ENCODE peak calls at places on chromosomes 7 and 10, in six cellular contexts. Z is HCT116, L is PC-3, J is hepatocyte, W is neural progenitor cell, X is GM23248. G is an unnamed sample.

GRCh38 chr7:152411389-152411788 is 24.4 kb downstream of the KMT2C start:
- DNase-seq in Z (no peak), L (no peak), J (peak; percentile 28), W (peak; percentile 66), X (no peak), G (no peak)

GRCh38 chr7:29177963-29178612 is 16.5 kb upstream of the CHN2 start:
- DNase-seq in Z (no peak), L (peak; percentile 26), J (peak; percentile 16), W (no peak), X (no peak), G (no peak)

GRCh38 chr7:51351661-51352060 is 35.1 kb upstream of the COBL start:
- DNase-seq in Z (no peak), L (no peak), J (no peak), W (no peak), X (peak; percentile 53), G (no peak)

GRCh38 chr10:13365168-13365687 is 17.1 kb upstream of the SEPHS1 start:
- DNase-seq in Z (no peak), L (no peak), J (no peak), W (no peak), X (no peak), G (no peak)

GRCh38 chr10:80598951-80599350 is 61.2 kb downstream of the SH2D4B start:
- DNase-seq in Z (no peak), L (no peak), J (no peak), W (no peak), X (no peak), G (no peak)

GRCh38 chr10:43214071-43214955 is 52.6 kb downstream of the RASGEF1A start:
- DNase-seq in Z (no peak), L (peak; percentile 45), J (no peak), W (no peak), X (peak; percentile 69), G (no peak)

GRCh38 chr7:106038916-106039315 is 73.2 kb downstream of the SYPL1 start:
- DNase-seq in Z (no peak), L (no peak), J (no peak), W (no peak), X (no peak), G (no peak)

GRCh38 chr10:129078746-129079480 is 388.1 kb upstream of the MGMT start:
- DNase-seq in Z (no peak), L (no peak), J (no peak), W (no peak), X (no peak), G (no peak)

GRCh38 chr10:101829561-101830315 is 11.5 kb upstream of the OGA start:
- DNase-seq in Z (no peak), L (no peak), J (peak; percentile 79), W (peak; percentile 92), X (peak; percentile 46), G (peak; percentile 90)

GRCh38 chr10:6068422-6068821 is 6.3 kb upstream of the IL2RA start:
- DNase-seq in Z (no peak), L (no peak), J (no peak), W (no peak), X (no peak), G (peak; percentile 90)

GRCh38 chr7:41916450-41916927 is 213.6 kb upstream of the INHBA start:
- DNase-seq in Z (no peak), L (peak; percentile 92), J (peak; percentile 65), W (no peak), X (peak; percentile 98), G (no peak)

GRCh38 chr10:71484352-71484751 is 87.6 kb downstream of the CDH23 start:
- DNase-seq in Z (no peak), L (no peak), J (no peak), W (peak; percentile 21), X (no peak), G (no peak)

GRCh38 chr10:104780946-104781345 is 139.9 kb downstream of the SORCS3 start:
- DNase-seq in Z (no peak), L (no peak), J (no peak), W (no peak), X (no peak), G (no peak)

GRCh38 chr7:33485746-33486491 is 356.6 kb downstream of the BBS9 start:
- DNase-seq in Z (no peak), L (no peak), J (no peak), W (no peak), X (peak; percentile 71), G (no peak)

GRCh38 chr10:131253931-131254865 is 57.3 kb downstream of the TCERG1L start:
- DNase-seq in Z (no peak), L (no peak), J (no peak), W (no peak), X (no peak), G (no peak)

GRCh38 chr10:35270100-35270499 is 66.2 kb upstream of the CCNY start:
- DNase-seq in Z (no peak), L (peak; percentile 55), J (no peak), W (no peak), X (peak; percentile 25), G (no peak)

GRCh38 chr7:29281782-29282541 is 87.4 kb downstream of the CHN2 start:
- DNase-seq in Z (no peak), L (no peak), J (peak; percentile 86), W (no peak), X (no peak), G (no peak)

GRCh38 chr7:34066968-34067367 is 161.6 kb downstream of the BMPER start:
- DNase-seq in Z (no peak), L (peak; percentile 19), J (no peak), W (no peak), X (no peak), G (no peak)

GRCh38 chr10:3680186-3680585 is 104.8 kb downstream of the KLF6 start:
- DNase-seq in Z (no peak), L (no peak), J (no peak), W (no peak), X (no peak), G (no peak)

GRCh38 chr10:92790449-92790848 is 57.9 kb upstream of the EXOC6 start:
- DNase-seq in Z (no peak), L (no peak), J (no peak), W (no peak), X (no peak), G (peak; percentile 23)

GRCh38 chr7:128904381-128905197 is 5.9 kb downstream of the KCP start:
- DNase-seq in Z (peak; percentile 52), L (peak; percentile 68), J (peak; percentile 68), W (peak; percentile 71), X (peak; percentile 76), G (peak; percentile 85)

GRCh38 chr10:619710-620109 is 69.8 kb downstream of the DIP2C start:
- DNase-seq in Z (no peak), L (no peak), J (no peak), W (no peak), X (no peak), G (peak; percentile 30)

GRCh38 chr7:6656413-6656812 is 19.3 kb downstream of the ZNF316 start:
- DNase-seq in Z (no peak), L (no peak), J (no peak), W (no peak), X (no peak), G (no peak)

GRCh38 chr10:61733358-61733940 is 70.7 kb downstream of the CABCOCO1 start:
- DNase-seq in Z (peak; percentile 47), L (peak; percentile 96), J (peak; percentile 71), W (peak; percentile 61), X (peak; percentile 71), G (peak; percentile 56)

GRCh38 chr10:28906440-28906839 is 229.1 kb downstream of the BAMBI start:
- DNase-seq in Z (no peak), L (peak; percentile 26), J (no peak), W (no peak), X (no peak), G (no peak)

GRCh38 chr10:131178956-131179355 is 132.6 kb downstream of the TCERG1L start:
- DNase-seq in Z (no peak), L (no peak), J (no peak), W (no peak), X (no peak), G (no peak)

GRCh38 chr7:128911441-128912031 is 1.0 kb upstream of the KCP start:
- DNase-seq in Z (no peak), L (no peak), J (peak; percentile 60), W (peak; percentile 60), X (no peak), G (no peak)

GRCh38 chr7:72335561-72336381 is 76.4 kb downstream of the CALN1 start:
- DNase-seq in Z (no peak), L (no peak), J (no peak), W (peak; percentile 68), X (no peak), G (no peak)

GRCh38 chr7:72336887-72337821 is 75.0 kb downstream of the CALN1 start:
- DNase-seq in Z (no peak), L (no peak), J (no peak), W (peak; percentile 67), X (no peak), G (no peak)

GRCh38 chr7:72334733-72335132 is 77.4 kb downstream of the CALN1 start:
- DNase-seq in Z (no peak), L (no peak), J (no peak), W (no peak), X (no peak), G (no peak)

GRCh38 chr7:72337822-72338167 is 74.3 kb downstream of the CALN1 start:
- DNase-seq in Z (no peak), L (no peak), J (no peak), W (no peak), X (no peak), G (no peak)

DNA sequence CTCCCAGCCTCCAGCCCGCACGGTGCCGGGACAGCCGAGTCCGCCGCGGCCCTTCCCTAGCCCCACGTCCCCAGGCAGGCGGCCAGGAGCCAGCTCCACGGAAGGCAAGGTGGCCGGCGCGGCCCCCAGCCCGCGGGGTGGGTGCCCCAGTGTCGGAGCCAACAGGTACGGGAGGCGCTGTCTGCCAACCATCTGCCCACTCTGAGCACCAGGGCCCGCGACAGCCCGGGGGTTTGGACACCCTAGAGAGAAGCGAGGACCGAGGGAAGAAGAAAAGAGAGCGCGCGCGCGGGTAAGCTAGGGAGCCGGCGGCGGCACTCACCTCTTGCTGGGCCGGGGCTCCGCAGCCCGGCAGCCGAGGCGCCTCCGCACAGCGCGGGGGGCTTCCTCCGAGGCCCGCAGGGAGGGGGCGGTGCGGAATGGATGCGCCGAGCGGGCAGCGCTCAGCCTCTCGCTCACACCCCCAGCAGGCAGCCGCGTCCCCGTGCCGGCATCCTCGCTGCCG is 75.7 kb downstream of the CALN1 start:
- DNase-seq in Z (no peak), L (no peak), J (peak; percentile 11), W (peak; percentile 77), X (no peak), G (no peak)
- H3K9me3 ChIP-seq in Z (no peaks in the 10 kb centered on the region), L (no peaks in the 10 kb centered on the region), J (no peaks in the 10 kb centered on the region), W (no peaks in the 10 kb centered on the region), X (no peaks in the 10 kb centered on the region), G (no peaks in the 10 kb centered on the region)

GRCh38 chr10:74190494-74190893 is 39.5 kb downstream of the ADK start:
- DNase-seq in Z (no peak), L (peak; percentile 81), J (no peak), W (no peak), X (peak; percentile 39), G (no peak)
- H3K27ac ChIP-seq in Z (peak overlapping the region; percentile 91), L (peak overlapping the region; percentile 75), J (peak overlapping the region; percentile 85), W (no peak overlapping the region), X (peak overlapping the region; percentile 84), G (peak overlapping the region; percentile 48)

GRCh38 chr10:37758074-37758473 is 99.3 kb downstream of the ZNF248 start:
- DNase-seq in Z (no peak), L (no peak), J (no peak), W (no peak), X (no peak), G (no peak)

GRCh38 chr10:37752309-37752875 is 105.0 kb downstream of the ZNF248 start:
- DNase-seq in Z (no peak), L (peak; percentile 40), J (no peak), W (no peak), X (no peak), G (peak; percentile 4)

GRCh38 chr10:37754538-37755323 is 102.7 kb downstream of the ZNF248 start:
- DNase-seq in Z (peak; percentile 7), L (peak; percentile 97), J (no peak), W (peak; percentile 45), X (peak; percentile 59), G (peak; percentile 55)
- TF ChIP-seq EZH2phosphoT487 in Z (no peak), L (no peak), J (no peak), W (no peak), X (no peak), G (no peak)

GRCh38 chr10:10160821-10161312 is 856.8 kb upstream of the CELF2 start:
- DNase-seq in Z (no peak), L (no peak), J (no peak), W (no peak), X (no peak), G (no peak)
- H3K9me3 ChIP-seq in Z (peaks cover 20% of the 10 kb centered on the region), L (no peaks in the 10 kb centered on the region), J (no peaks in the 10 kb centered on the region), W (no peaks in the 10 kb centered on the region), X (no peaks in the 10 kb centered on the region), G (peaks cover 6% of the 10 kb centered on the region)

G was measured in OCI-LY7.